ENCODE peak calls at places on chromosomes 4 and X, in six cellular contexts. One of them, this sample, is unnamed.

GRCh38 chrX:148755111-148755510 is 254.7 kb downstream of the AFF2 start:
- DNase-seq in uterus: no peak
- DNase-seq in nephron progenitor cell: no peak
- DNase-seq in CD4-positive, alpha-beta T cell: no peak
- DNase-seq in H9: no peak
- DNase-seq in psoas muscle: no peak
- DNase-seq in this sample: no peak

GRCh38 chr4:139740531-139741041 is 75.0 kb downstream of the MGST2 start:
- DNase-seq in uterus: peak; percentile 63
- DNase-seq in nephron progenitor cell: no peak
- DNase-seq in CD4-positive, alpha-beta T cell: no peak
- DNase-seq in H9: no peak
- DNase-seq in psoas muscle: peak; percentile 62
- DNase-seq in this sample: no peak

GRCh38 chr4:48681856-48682255 is 98.2 kb downstream of the FRYL start:
- DNase-seq in uterus: no peak
- DNase-seq in nephron progenitor cell: no peak
- DNase-seq in CD4-positive, alpha-beta T cell: no peak
- DNase-seq in H9: no peak
- DNase-seq in psoas muscle: no peak
- DNase-seq in this sample: no peak

GRCh38 chr4:31107362-31107761 is 387.2 kb downstream of the PCDH7 start:
- DNase-seq in uterus: no peak
- DNase-seq in nephron progenitor cell: no peak
- DNase-seq in CD4-positive, alpha-beta T cell: no peak
- DNase-seq in H9: no peak
- DNase-seq in psoas muscle: no peak
- DNase-seq in this sample: no peak

GRCh38 chr4:99054428-99054994 is 34.1 kb downstream of the ADH5 start:
- DNase-seq in uterus: no peak
- DNase-seq in nephron progenitor cell: no peak
- DNase-seq in CD4-positive, alpha-beta T cell: no peak
- DNase-seq in H9: no peak
- DNase-seq in psoas muscle: no peak
- DNase-seq in this sample: no peak

GRCh38 chrX:71107762-71108360 is 1.3 kb upstream of the CXorf65 start:
- DNase-seq in uterus: no peak
- DNase-seq in nephron progenitor cell: peak; percentile 35
- DNase-seq in CD4-positive, alpha-beta T cell: peak; percentile 48
- DNase-seq in H9: no peak
- DNase-seq in psoas muscle: no peak
- DNase-seq in this sample: no peak

GRCh38 chr4:87973283-87974169 is 2.0 kb upstream of the SPP1 start:
- DNase-seq in uterus: peak; percentile 59
- DNase-seq in nephron progenitor cell: peak; percentile 62
- DNase-seq in CD4-positive, alpha-beta T cell: no peak
- DNase-seq in H9: peak; percentile 58
- DNase-seq in psoas muscle: peak; percentile 35
- DNase-seq in this sample: peak; percentile 56

GRCh38 chr4:138310991-138311390 is 68.8 kb upstream of the SLC7A11 start:
- DNase-seq in uterus: no peak
- DNase-seq in nephron progenitor cell: no peak
- DNase-seq in CD4-positive, alpha-beta T cell: no peak
- DNase-seq in H9: no peak
- DNase-seq in psoas muscle: no peak
- DNase-seq in this sample: no peak

GRCh38 chrX:29082558-29082957 is 495.3 kb downstream of the IL1RAPL1 start:
- DNase-seq in uterus: no peak
- DNase-seq in nephron progenitor cell: no peak
- DNase-seq in CD4-positive, alpha-beta T cell: no peak
- DNase-seq in H9: no peak
- DNase-seq in psoas muscle: no peak
- DNase-seq in this sample: no peak

GRCh38 chr4:153535735-153536494 is 69.8 kb downstream of the TMEM131L start:
- DNase-seq in uterus: no peak
- DNase-seq in nephron progenitor cell: no peak
- DNase-seq in CD4-positive, alpha-beta T cell: no peak
- DNase-seq in H9: peak; percentile 64
- DNase-seq in psoas muscle: no peak
- DNase-seq in this sample: no peak

GRCh38 chr4:66574145-66574978 is 904.1 kb upstream of the EPHA5 start:
- DNase-seq in uterus: no peak
- DNase-seq in nephron progenitor cell: no peak
- DNase-seq in CD4-positive, alpha-beta T cell: no peak
- DNase-seq in H9: peak; percentile 31
- DNase-seq in psoas muscle: no peak
- DNase-seq in this sample: no peak

DNA sequence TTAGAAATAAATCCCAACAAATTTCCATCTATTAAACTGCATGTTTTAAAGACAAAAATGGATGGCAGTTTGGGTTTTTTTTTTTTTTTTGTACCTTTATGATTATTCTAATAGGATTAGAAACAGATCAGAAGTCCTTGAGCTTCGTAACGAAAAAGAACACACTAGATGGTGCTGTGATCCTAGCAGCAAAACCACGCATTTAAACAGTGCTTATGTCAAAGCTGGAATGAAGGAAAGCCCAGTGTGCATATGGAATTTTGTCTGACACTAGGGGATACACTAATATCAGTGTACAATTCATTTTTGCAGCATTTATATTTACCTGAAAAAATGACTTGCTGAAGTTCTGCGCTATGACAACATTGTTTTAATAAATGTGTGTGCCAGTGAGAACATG is 229.1 kb downstream of the VEGFC start:
- DNase-seq in uterus: no peak
- DNase-seq in nephron progenitor cell: no peak
- DNase-seq in CD4-positive, alpha-beta T cell: no peak
- DNase-seq in H9: no peak
- DNase-seq in psoas muscle: no peak
- DNase-seq in this sample: no peak
- TF ChIP-seq CTCF in uterus: peak; percentile 15
- TF ChIP-seq CTCF in nephron progenitor cell: no peak
- TF ChIP-seq CTCF in CD4-positive, alpha-beta T cell: no peak
- TF ChIP-seq CTCF in H9: no peak
- TF ChIP-seq CTCF in psoas muscle: peak; percentile 18
- TF ChIP-seq CTCF in this sample: no peak

GRCh38 chr4:54495641-54496040 is 162.1 kb upstream of the KIT start:
- DNase-seq in uterus: no peak
- DNase-seq in nephron progenitor cell: no peak
- DNase-seq in CD4-positive, alpha-beta T cell: no peak
- DNase-seq in H9: no peak
- DNase-seq in psoas muscle: no peak
- DNase-seq in this sample: no peak

GRCh38 chr4:54499308-54500074 is 158.3 kb upstream of the KIT start:
- DNase-seq in uterus: no peak
- DNase-seq in nephron progenitor cell: no peak
- DNase-seq in CD4-positive, alpha-beta T cell: no peak
- DNase-seq in H9: no peak
- DNase-seq in psoas muscle: no peak
- DNase-seq in this sample: no peak

GRCh38 chr4:54497947-54498346 is 159.8 kb upstream of the KIT start:
- DNase-seq in uterus: no peak
- DNase-seq in nephron progenitor cell: no peak
- DNase-seq in CD4-positive, alpha-beta T cell: no peak
- DNase-seq in H9: no peak
- DNase-seq in psoas muscle: no peak
- DNase-seq in this sample: no peak

GRCh38 chr4:54496412-54496811 is 161.3 kb upstream of the KIT start:
- DNase-seq in uterus: no peak
- DNase-seq in nephron progenitor cell: no peak
- DNase-seq in CD4-positive, alpha-beta T cell: no peak
- DNase-seq in H9: no peak
- DNase-seq in psoas muscle: no peak
- DNase-seq in this sample: no peak

DNA sequence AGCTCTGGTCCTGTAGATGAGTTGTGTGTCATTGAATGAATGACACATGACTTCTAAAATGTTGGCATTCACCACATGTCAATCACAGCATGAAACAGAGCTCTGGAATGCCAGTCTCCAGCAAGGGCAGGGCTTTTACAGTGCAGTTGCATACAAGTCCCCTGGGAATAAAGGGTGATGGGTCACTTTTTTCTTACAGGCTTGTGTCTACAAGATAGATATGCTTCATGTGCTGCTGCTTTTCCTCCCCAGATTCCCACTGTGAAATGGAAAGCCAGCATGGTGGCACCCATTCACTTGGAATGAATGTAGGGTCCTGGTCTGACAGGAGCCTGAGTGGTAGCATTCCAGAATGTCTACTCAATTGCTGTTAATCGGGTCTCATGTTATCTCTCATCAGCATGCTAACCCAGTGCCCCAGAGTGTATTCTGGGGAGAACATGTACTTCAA is 159.1 kb upstream of the KIT start:
- DNase-seq in uterus: no peak
- DNase-seq in nephron progenitor cell: peak; percentile 4
- DNase-seq in CD4-positive, alpha-beta T cell: no peak
- DNase-seq in H9: no peak
- DNase-seq in psoas muscle: no peak
- DNase-seq in this sample: no peak
- TF ChIP-seq CTCF in uterus: no peak
- TF ChIP-seq CTCF in nephron progenitor cell: no peak
- TF ChIP-seq CTCF in CD4-positive, alpha-beta T cell: no peak
- TF ChIP-seq CTCF in H9: no peak
- TF ChIP-seq CTCF in psoas muscle: no peak
- TF ChIP-seq CTCF in this sample: no peak

DNA sequence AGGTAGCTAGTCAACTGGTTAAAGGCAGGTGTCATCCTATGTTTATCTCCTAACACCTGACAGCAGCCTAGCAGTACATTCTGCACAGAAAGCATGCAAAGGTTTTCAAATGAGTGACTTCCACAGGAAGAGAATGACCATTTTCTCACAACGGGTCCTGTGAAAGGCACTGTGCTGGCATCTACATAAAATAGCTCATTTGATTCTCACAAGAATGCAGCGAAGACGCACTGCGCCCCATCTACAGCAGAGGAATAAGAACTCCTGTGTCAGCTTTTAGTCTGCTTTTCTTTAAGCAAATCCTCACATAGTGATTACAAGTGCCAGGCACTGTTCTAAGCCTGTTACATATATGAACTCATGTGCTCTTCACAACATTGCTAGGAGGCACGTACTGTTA is 62.5 kb downstream of the AFAP1 start:
- DNase-seq in uterus: no peak
- DNase-seq in nephron progenitor cell: no peak
- DNase-seq in CD4-positive, alpha-beta T cell: no peak
- DNase-seq in H9: no peak
- DNase-seq in psoas muscle: no peak
- DNase-seq in this sample: no peak
- TF ChIP-seq CTCF in uterus: no peak
- TF ChIP-seq CTCF in nephron progenitor cell: no peak
- TF ChIP-seq CTCF in CD4-positive, alpha-beta T cell: no peak
- TF ChIP-seq CTCF in H9: no peak
- TF ChIP-seq CTCF in psoas muscle: no peak
- TF ChIP-seq CTCF in this sample: no peak

DNA sequence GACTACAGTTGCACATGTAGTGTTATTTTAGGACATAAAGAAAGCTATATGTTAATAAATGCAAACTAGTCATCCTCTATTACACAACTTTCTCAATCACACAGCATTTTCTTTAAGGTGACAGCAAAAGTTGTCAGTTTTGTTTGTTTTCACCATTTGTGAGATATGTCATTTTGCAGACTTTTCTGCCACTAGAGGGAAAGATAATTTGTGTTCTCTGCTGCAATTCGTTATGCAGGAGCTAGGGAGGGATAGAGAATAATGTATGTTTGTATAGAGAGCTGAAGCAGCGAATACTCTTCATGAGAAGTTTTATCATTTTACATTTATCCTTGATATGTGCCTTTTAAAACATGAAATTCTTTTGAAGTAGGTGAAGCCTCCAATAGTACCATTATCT is 670.6 kb upstream of the ATOH1 start:
- DNase-seq in uterus: no peak
- DNase-seq in nephron progenitor cell: no peak
- DNase-seq in CD4-positive, alpha-beta T cell: no peak
- DNase-seq in H9: no peak
- DNase-seq in psoas muscle: no peak
- DNase-seq in this sample: no peak
- TF ChIP-seq CTCF in uterus: no peak
- TF ChIP-seq CTCF in nephron progenitor cell: no peak
- TF ChIP-seq CTCF in CD4-positive, alpha-beta T cell: no peak
- TF ChIP-seq CTCF in H9: peak; percentile 58
- TF ChIP-seq CTCF in psoas muscle: no peak
- TF ChIP-seq CTCF in this sample: peak; percentile 50

DNA sequence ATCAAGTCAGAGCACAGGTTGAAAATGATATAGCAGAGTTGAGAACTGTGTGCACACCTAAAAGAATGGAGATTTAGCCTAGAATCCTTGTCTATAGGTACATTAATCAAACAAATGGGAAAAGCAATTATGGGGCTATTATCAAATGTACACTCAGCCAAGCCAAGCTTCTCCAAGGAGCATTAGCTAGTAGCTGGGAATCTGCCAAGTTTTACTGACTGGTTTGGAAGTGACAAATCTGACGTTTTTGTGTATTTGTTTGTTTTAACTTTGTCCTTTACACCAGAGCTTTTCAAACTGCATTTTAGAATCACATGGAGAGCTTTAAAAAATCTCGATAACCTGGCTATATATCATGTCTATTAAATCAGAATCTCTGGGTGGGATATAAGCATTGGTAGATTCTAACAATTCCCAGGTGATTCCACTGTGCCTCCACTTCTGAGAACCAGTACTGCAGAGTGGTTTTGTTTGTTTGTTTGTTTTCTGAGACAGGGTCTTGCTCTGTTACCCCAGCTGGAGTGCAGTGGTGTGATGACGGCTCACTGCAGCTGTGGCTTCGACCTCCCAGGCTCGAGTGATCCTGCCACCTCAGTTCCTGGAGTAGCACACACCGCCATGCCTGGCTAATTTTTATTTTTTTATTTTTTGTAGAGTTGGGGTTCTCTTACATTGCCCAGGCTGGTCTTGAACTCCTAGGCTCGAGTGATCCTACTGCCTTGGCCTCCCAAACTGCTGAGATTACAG is 279.8 kb downstream of the UNC5C start:
- DNase-seq in uterus: no peak
- DNase-seq in nephron progenitor cell: peak; percentile 4
- DNase-seq in CD4-positive, alpha-beta T cell: no peak
- DNase-seq in H9: no peak
- DNase-seq in psoas muscle: no peak
- DNase-seq in this sample: no peak
- TF ChIP-seq CTCF in uterus: no peak
- TF ChIP-seq CTCF in nephron progenitor cell: no peak
- TF ChIP-seq CTCF in CD4-positive, alpha-beta T cell: no peak
- TF ChIP-seq CTCF in H9: no peak
- TF ChIP-seq CTCF in psoas muscle: no peak
- TF ChIP-seq CTCF in this sample: no peak